ENCODE peak calls at places on chromosomes 6 and 20, in five cellular contexts. R is stimulated activated CD8-positive, alpha-beta memory T cell treated with anti-CD3 and anti-CD28 coated beads, Interleukin-7, amount 100 ng/mL, for 4 hours; P is RPMI8226; V is SW 1271; L is NB4. U is an unnamed sample.

GRCh38 chr6:21402368-21402767 is 191.2 kb upstream of the SOX4 start:
- DNase-seq in R (no peak), P (no peak), V (no peak), L (peak; percentile 51), U (peak; percentile 12)

GRCh38 chr20:49340161-49340966 is 62.5 kb upstream of the ZNFX1 start:
- DNase-seq in R (no peak), P (no peak), V (no peak), L (no peak), U (no peak)

GRCh38 chr6:169908403-169908933 is 157.0 kb downstream of the ERMARD start:
- DNase-seq in R (no peak), P (no peak), V (no peak), L (no peak), U (no peak)

GRCh38 chr20:44212792-44213191 is 2.2 kb upstream of the OSER1 start:
- DNase-seq in R (no peak), P (no peak), V (no peak), L (no peak), U (no peak)

GRCh38 chr20:52313335-52313963 is 121.9 kb upstream of the ZFP64 start:
- DNase-seq in R (no peak), P (no peak), V (peak; percentile 29), L (no peak), U (peak; percentile 51)

GRCh38 chr20:34638532-34638931 is 38.4 kb downstream of the PIGU start:
- DNase-seq in R (no peak), P (no peak), V (no peak), L (no peak), U (no peak)

GRCh38 chr6:100194535-100194934 is 200.5 kb upstream of the MCHR2 start:
- DNase-seq in R (no peak), P (no peak), V (no peak), L (no peak), U (no peak)

GRCh38 chr20:872855-873520 is 39.5 kb downstream of the FAM110A start:
- DNase-seq in R (no peak), P (no peak), V (no peak), L (no peak), U (no peak)

GRCh38 chr6:165726915-165727314 is 63.9 kb upstream of the PDE10A start:
- DNase-seq in R (no peak), P (no peak), V (no peak), L (peak; percentile 12), U (peak; percentile 16)

GRCh38 chr20:58256842-58257241 is 28.4 kb upstream of the ANKRD60 start:
- DNase-seq in R (no peak), P (no peak), V (no peak), L (peak; percentile 54), U (no peak)

GRCh38 chr6:146785001-146785585 is 186.3 kb downstream of the ADGB start:
- DNase-seq in R (no peak), P (peak; percentile 53), V (peak; percentile 7), L (peak; percentile 79), U (peak; percentile 59)

GRCh38 chr6:140744648-140745320 is 1370.3 kb upstream of the CITED2 start:
- DNase-seq in R (no peak), P (peak; percentile 80), V (no peak), L (peak; percentile 28), U (peak; percentile 8)

GRCh38 chr6:109927052-109927451 is 51.1 kb upstream of the GPR6 start:
- DNase-seq in R (no peak), P (no peak), V (no peak), L (no peak), U (no peak)

GRCh38 chr6:27288136-27289044 is 23.7 kb downstream of the POM121L2 start:
- DNase-seq in R (no peak), P (peak; percentile 28), V (no peak), L (peak; percentile 56), U (peak; percentile 48)

GRCh38 chr6:39061182-39061581 is 12.6 kb downstream of the GLP1R start:
- DNase-seq in R (no peak), P (no peak), V (no peak), L (no peak), U (no peak)

GRCh38 chr6:139905404-139906052 is 531.1 kb upstream of the CITED2 start:
- DNase-seq in R (no peak), P (no peak), V (no peak), L (peak; percentile 21), U (no peak)

GRCh38 chr6:22631101-22631500 is 61.7 kb downstream of the HDGFL1 start:
- DNase-seq in R (no peak), P (no peak), V (no peak), L (no peak), U (no peak)

GRCh38 chr6:106927531-106928398 is 46.8 kb downstream of the CD24 start:
- DNase-seq in R (no peak), P (peak; percentile 52), V (no peak), L (peak; percentile 53), U (peak; percentile 53)

GRCh38 chr6:21593927-21594421 is 423 bp downstream of the SOX4 start:
- DNase-seq in R (peak; percentile 2), P (no peak), V (peak; percentile 38), L (peak; percentile 78), U (peak; percentile 72)

GRCh38 chr20:15708984-15709598 is 864.2 kb downstream of the KIF16B start:
- DNase-seq in R (no peak), P (peak; percentile 58), V (no peak), L (peak; percentile 43), U (no peak)

GRCh38 chr20:44209691-44210421 is 715 bp downstream of the OSER1 start:
- DNase-seq in R (no peak), P (peak; percentile 10), V (no peak), L (peak; percentile 72), U (peak; percentile 18)

GRCh38 chr6:145948328-145948727 is 15.8 kb downstream of the SHPRH start:
- DNase-seq in R (no peak), P (no peak), V (no peak), L (no peak), U (no peak)

GRCh38 chr6:164967102-164967501 is 342.3 kb downstream of the C6orf118 start:
- DNase-seq in R (no peak), P (no peak), V (no peak), L (no peak), U (peak; percentile 17)

GRCh38 chr20:43794326-43794725 is 67.5 kb upstream of the GTSF1L start:
- DNase-seq in R (no peak), P (no peak), V (no peak), L (no peak), U (no peak)

GRCh38 chr20:59431014-59431413 is 130.6 kb downstream of the EDN3 start:
- DNase-seq in R (no peak), P (no peak), V (no peak), L (no peak), U (no peak)

GRCh38 chr6:34543421-34543820 is 12.7 kb downstream of the SPDEF start:
- DNase-seq in R (no peak), P (no peak), V (no peak), L (peak; percentile 70), U (peak; percentile 82)

U was measured in Daoy.